ENCODE peak calls at places on chromosomes 12 and 14, in four cellular contexts. T is GM12865; K is CD8-positive, alpha-beta memory T cell; C is ovary. N is an unnamed sample.

GRCh38 chr12:104402630-104403029 is 54.1 kb upstream of the CHST11 start:
- DNase-seq in T (no peak), K (no peak), C (no peak), N (no peak)

GRCh38 chr12:111393700-111394275 is 11.9 kb upstream of the SH2B3 start:
- DNase-seq in T (no peak), K (no peak), C (no peak), N (no peak)

GRCh38 chr14:103721334-103722120 is 5.9 kb downstream of the ZFYVE21 start:
- DNase-seq in T (no peak), K (no peak), C (no peak), N (peak; percentile 76)

GRCh38 chr12:31644536-31644935 is 15.0 kb upstream of the ETFBKMT start:
- DNase-seq in T (no peak), K (no peak), C (no peak), N (no peak)

GRCh38 chr14:81427348-81428058 is 27.4 kb upstream of the STON2 start:
- DNase-seq in T (no peak), K (no peak), C (peak; percentile 26), N (no peak)

GRCh38 chr14:75545907-75546306 is 23.6 kb downstream of the BATF start:
- DNase-seq in T (no peak), K (no peak), C (no peak), N (no peak)

GRCh38 chr12:108787539-108787938 is 56.2 kb upstream of the CORO1C start:
- DNase-seq in T (no peak), K (no peak), C (no peak), N (no peak)

GRCh38 chr12:114316076-114316475 is 89.9 kb downstream of the TBX5 start:
- DNase-seq in T (no peak), K (no peak), C (no peak), N (no peak)

GRCh38 chr12:92467886-92468285 is 234.9 kb upstream of the PLEKHG7 start:
- DNase-seq in T (peak; percentile 78), K (no peak), C (no peak), N (no peak)

GRCh38 chr12:15532364-15532977 is 210.2 kb downstream of the PTPRO start:
- DNase-seq in T (peak; percentile 66), K (no peak), C (peak; percentile 23), N (no peak)

GRCh38 chr14:21072102-21072501 is 2.0 kb downstream of the ARHGEF40 start:
- DNase-seq in T (no peak), K (no peak), C (peak; percentile 37), N (no peak)

GRCh38 chr12:127401005-127401404 is 866.0 kb upstream of the TMEM132C start:
- DNase-seq in T (no peak), K (no peak), C (no peak), N (no peak)

GRCh38 chr12:121397521-121397920 is 2.4 kb upstream of the RNF34 start:
- DNase-seq in T (no peak), K (no peak), C (no peak), N (no peak)

GRCh38 chr12:121391619-121392324 is 8.1 kb upstream of the RNF34 start:
- DNase-seq in T (peak; percentile 78), K (no peak), C (no peak), N (no peak)

GRCh38 chr12:121388421-121388981 is 11.4 kb upstream of the RNF34 start:
- DNase-seq in T (no peak), K (no peak), C (no peak), N (no peak)

GRCh38 chr12:121390856-121391255 is 9.1 kb upstream of the RNF34 start:
- DNase-seq in T (no peak), K (no peak), C (no peak), N (no peak)

GRCh38 chr12:121392325-121392716 is 7.6 kb upstream of the RNF34 start:
- DNase-seq in T (no peak), K (no peak), C (no peak), N (no peak)
- H3K4me3 ChIP-seq in T (no peak overlapping the region), K (no peak overlapping the region), C (no peak overlapping the region), N (no peak overlapping the region)

GRCh38 chr14:92524603-92525185 is 11.1 kb downstream of the RIN3 start:
- DNase-seq in T (no peak), K (no peak), C (no peak), N (no peak)
- H3K4me3 ChIP-seq in T (no peak overlapping the region), K (no peak overlapping the region), C (no peak overlapping the region), N (no peak overlapping the region)

GRCh38 chr12:65948320-65949008 is 124.2 kb downstream of the HMGA2 start:
- DNase-seq in T (no peak), K (no peak), C (peak; percentile 62), N (peak; percentile 8)
- H3K4me3 ChIP-seq in T (no peak overlapping the region), K (no peak overlapping the region), C (no peak overlapping the region), N (no peak overlapping the region)

GRCh38 chr12:116559080-116559329 is 176 bp upstream of the MAP1LC3B2 start:
- DNase-seq in T (peak; percentile 92), K (no peak), C (no peak), N (peak; percentile 81)
- H3K4me3 ChIP-seq in T (peak overlapping the region; percentile 47), K (peak overlapping the region; percentile 40), C (no peak overlapping the region), N (peak overlapping the region; percentile 25)

DNA sequence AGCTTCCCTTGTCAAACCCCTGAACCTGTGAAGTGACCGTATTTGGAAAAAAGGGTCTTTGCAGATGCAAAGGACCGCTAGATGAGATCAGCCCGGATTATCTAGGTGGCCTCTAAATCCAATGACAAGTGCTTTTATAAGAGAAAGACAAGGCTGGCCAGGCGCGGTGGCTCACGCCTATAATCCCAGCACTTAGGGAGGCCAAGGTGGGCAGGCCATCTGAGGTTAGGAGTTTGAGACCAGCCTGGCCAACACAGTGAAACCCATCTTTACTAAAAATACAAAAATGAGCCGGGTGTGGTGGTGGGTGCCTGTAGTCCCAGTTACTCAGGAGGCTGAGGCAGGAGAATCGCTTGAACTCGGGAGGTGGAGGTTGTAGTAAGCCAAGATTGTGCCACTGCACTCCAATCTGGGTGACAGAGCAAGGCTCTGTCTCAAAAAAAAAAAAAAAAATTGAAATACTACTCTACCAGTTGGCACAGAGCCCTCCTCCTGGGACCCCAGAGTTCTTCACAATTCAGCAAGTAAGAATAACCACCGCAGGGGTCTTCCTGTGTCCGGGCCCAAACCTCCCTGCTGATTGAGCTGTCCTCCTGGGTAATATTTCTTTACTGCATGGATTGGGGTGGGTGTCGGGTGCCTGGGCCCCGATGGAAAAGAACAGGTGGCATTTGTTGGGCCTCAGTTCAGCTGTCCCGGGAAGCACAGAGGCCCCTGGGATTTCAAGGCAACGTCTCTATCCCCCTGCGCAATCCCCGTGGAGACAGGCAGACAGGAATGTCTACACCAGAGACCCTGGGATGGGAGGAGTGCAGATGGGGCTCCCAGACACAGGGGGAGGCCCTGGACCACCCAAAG is 32.3 kb upstream of the VPS37B start:
- DNase-seq in T (no peak), K (no peak), C (no peak), N (no peak)
- H3K4me3 ChIP-seq in T (no peak overlapping the region), K (no peak overlapping the region), C (no peak overlapping the region), N (no peak overlapping the region)

N was measured in dorsolateral prefrontal cortex.